ENCODE peak calls at places on chromosome 22, in nine cellular contexts. One of them, this sample, is unnamed.

GRCh38 chr22:43171019-43171491 is 15.9 kb downstream of the TTLL12 start:
- DNase-seq in NCI-H1105: no peak
- DNase-seq in activated T-helper 1 cell treated with Interleukin-2 at 50 U/mL for 16 hours: no peak
- DNase-seq in Caco-2: no peak
- DNase-seq in NCI-H146: no peak
- DNase-seq in RPMI7951: no peak
- DNase-seq in cardiac fibroblast: no peak
- DNase-seq in MG63: no peak
- DNase-seq in NT2/D1: no peak
- DNase-seq in this sample: no peak

GRCh38 chr22:25235547-25236290 is 16.3 kb downstream of the CRYBB2 start:
- DNase-seq in cardiac fibroblast: peak
- DNase-seq in MG63: peak
- DNase-seq in NCI-H146: peak
- DNase-seq in Caco-2: peak
- DNase-seq in NCI-H1105: peak
- DNase-seq in activated T-helper 1 cell treated with Interleukin-2 at 50 U/mL for 16 hours: peak
- DNase-seq in NT2/D1: peak
- DNase-seq in RPMI7951: peak
- DNase-seq in this sample: peak

GRCh38 chr22:40407021-40407761 is 36.8 kb downstream of the SGSM3 start:
- DNase-seq in cardiac fibroblast: no peak
- DNase-seq in NCI-H146: no peak
- DNase-seq in NT2/D1: no peak
- DNase-seq in activated T-helper 1 cell treated with Interleukin-2 at 50 U/mL for 16 hours: no peak
- DNase-seq in RPMI7951: no peak
- DNase-seq in NCI-H1105: no peak
- DNase-seq in Caco-2: no peak
- DNase-seq in MG63: no peak
- DNase-seq in this sample: no peak

GRCh38 chr22:46879083-46879482 is 116.6 kb downstream of the TBC1D22A start:
- DNase-seq in activated T-helper 1 cell treated with Interleukin-2 at 50 U/mL for 16 hours: no peak
- DNase-seq in NT2/D1: no peak
- DNase-seq in NCI-H1105: no peak
- DNase-seq in RPMI7951: no peak
- DNase-seq in NCI-H146: no peak
- DNase-seq in Caco-2: no peak
- DNase-seq in cardiac fibroblast: peak
- DNase-seq in MG63: no peak
- DNase-seq in this sample: no peak

GRCh38 chr22:37222440-37222971 is 10.2 kb upstream of the SSTR3 start:
- DNase-seq in NT2/D1: no peak
- DNase-seq in MG63: no peak
- DNase-seq in RPMI7951: no peak
- DNase-seq in cardiac fibroblast: no peak
- DNase-seq in NCI-H1105: no peak
- DNase-seq in NCI-H146: no peak
- DNase-seq in Caco-2: no peak
- DNase-seq in activated T-helper 1 cell treated with Interleukin-2 at 50 U/mL for 16 hours: no peak
- DNase-seq in this sample: no peak

GRCh38 chr22:35998748-35999147 is 29.9 kb downstream of the RBFOX2 start:
- DNase-seq in NT2/D1: no peak
- DNase-seq in Caco-2: no peak
- DNase-seq in MG63: no peak
- DNase-seq in RPMI7951: peak
- DNase-seq in activated T-helper 1 cell treated with Interleukin-2 at 50 U/mL for 16 hours: no peak
- DNase-seq in NCI-H1105: no peak
- DNase-seq in cardiac fibroblast: no peak
- DNase-seq in NCI-H146: no peak
- DNase-seq in this sample: no peak

GRCh38 chr22:49590381-49590780 is 237.3 kb downstream of the BRD1 start:
- DNase-seq in Caco-2: peak
- DNase-seq in activated T-helper 1 cell treated with Interleukin-2 at 50 U/mL for 16 hours: no peak
- DNase-seq in MG63: no peak
- DNase-seq in RPMI7951: no peak
- DNase-seq in NT2/D1: no peak
- DNase-seq in NCI-H146: no peak
- DNase-seq in cardiac fibroblast: no peak
- DNase-seq in NCI-H1105: no peak
- DNase-seq in this sample: no peak

GRCh38 chr22:38201371-38201717 is 450 bp upstream of the MAFF start:
- DNase-seq in MG63: no peak
- DNase-seq in NT2/D1: no peak
- DNase-seq in Caco-2: no peak
- DNase-seq in NCI-H1105: no peak
- DNase-seq in NCI-H146: no peak
- DNase-seq in RPMI7951: no peak
- DNase-seq in cardiac fibroblast: no peak
- DNase-seq in activated T-helper 1 cell treated with Interleukin-2 at 50 U/mL for 16 hours: no peak
- DNase-seq in this sample: no peak

GRCh38 chr22:40423882-40424640 is 53.7 kb downstream of the SGSM3 start:
- DNase-seq in NCI-H1105: no peak
- DNase-seq in cardiac fibroblast: no peak
- DNase-seq in activated T-helper 1 cell treated with Interleukin-2 at 50 U/mL for 16 hours: no peak
- DNase-seq in NT2/D1: no peak
- DNase-seq in NCI-H146: no peak
- DNase-seq in RPMI7951: no peak
- DNase-seq in MG63: no peak
- DNase-seq in Caco-2: no peak
- DNase-seq in this sample: no peak

GRCh38 chr22:50303848-50304527 is 3.5 kb downstream of the PLXNB2 start:
- DNase-seq in NT2/D1: no peak
- DNase-seq in RPMI7951: no peak
- DNase-seq in cardiac fibroblast: no peak
- DNase-seq in MG63: peak
- DNase-seq in Caco-2: peak
- DNase-seq in activated T-helper 1 cell treated with Interleukin-2 at 50 U/mL for 16 hours: no peak
- DNase-seq in NCI-H146: no peak
- DNase-seq in NCI-H1105: no peak
- DNase-seq in this sample: no peak

GRCh38 chr22:24994070-24994763 is 41.7 kb downstream of the KIAA1671 start:
- DNase-seq in cardiac fibroblast: no peak
- DNase-seq in NT2/D1: no peak
- DNase-seq in activated T-helper 1 cell treated with Interleukin-2 at 50 U/mL for 16 hours: no peak
- DNase-seq in NCI-H1105: peak
- DNase-seq in NCI-H146: peak
- DNase-seq in Caco-2: no peak
- DNase-seq in RPMI7951: peak
- DNase-seq in MG63: peak
- DNase-seq in this sample: peak

GRCh38 chr22:23261900-23262450 is 81.7 kb downstream of the BCR start:
- DNase-seq in NCI-H146: no peak
- DNase-seq in MG63: no peak
- DNase-seq in activated T-helper 1 cell treated with Interleukin-2 at 50 U/mL for 16 hours: no peak
- DNase-seq in Caco-2: no peak
- DNase-seq in NT2/D1: no peak
- DNase-seq in RPMI7951: no peak
- DNase-seq in cardiac fibroblast: no peak
- DNase-seq in NCI-H1105: no peak
- DNase-seq in this sample: no peak

GRCh38 chr22:49178246-49179005 is 649.2 kb downstream of the BRD1 start:
- DNase-seq in Caco-2: no peak
- DNase-seq in NCI-H146: no peak
- DNase-seq in activated T-helper 1 cell treated with Interleukin-2 at 50 U/mL for 16 hours: no peak
- DNase-seq in NCI-H1105: no peak
- DNase-seq in cardiac fibroblast: no peak
- DNase-seq in NT2/D1: no peak
- DNase-seq in RPMI7951: no peak
- DNase-seq in MG63: no peak
- DNase-seq in this sample: no peak

GRCh38 chr22:26589845-26590524 is at the start of gene TPST2:
- DNase-seq in NCI-H146: peak
- DNase-seq in RPMI7951: peak
- DNase-seq in Caco-2: peak
- DNase-seq in cardiac fibroblast: peak
- DNase-seq in MG63: peak
- DNase-seq in NT2/D1: peak
- DNase-seq in activated T-helper 1 cell treated with Interleukin-2 at 50 U/mL for 16 hours: peak
- DNase-seq in NCI-H1105: peak
- DNase-seq in this sample: peak

GRCh38 chr22:44455151-44455962 is 42.7 kb downstream of the RTL6 start:
- DNase-seq in Caco-2: no peak
- DNase-seq in NT2/D1: no peak
- DNase-seq in cardiac fibroblast: no peak
- DNase-seq in NCI-H1105: no peak
- DNase-seq in activated T-helper 1 cell treated with Interleukin-2 at 50 U/mL for 16 hours: peak
- DNase-seq in MG63: no peak
- DNase-seq in RPMI7951: no peak
- DNase-seq in NCI-H146: peak
- DNase-seq in this sample: no peak

GRCh38 chr22:31085493-31085824 is 4.3 kb downstream of the SMTN start:
- DNase-seq in NT2/D1: no peak
- DNase-seq in RPMI7951: no peak
- DNase-seq in NCI-H146: no peak
- DNase-seq in MG63: no peak
- DNase-seq in NCI-H1105: no peak
- DNase-seq in Caco-2: no peak
- DNase-seq in cardiac fibroblast: peak
- DNase-seq in activated T-helper 1 cell treated with Interleukin-2 at 50 U/mL for 16 hours: no peak
- DNase-seq in this sample: no peak